ENCODE peak calls at places on chromosomes 4 and X, in ten cellular contexts. W is CD8-positive, alpha-beta T cell; L is mesendoderm; E is GM12865; A is aorta; M is psoas muscle; Q is PC-9; B is fibroblast of lung; O is iPS DF 6.9; Y is keratinocyte. K is an unnamed sample.

GRCh38 chr4:144645102-144645469 is 870 bp upstream of the HHIP start:
- DNase-seq in E (no peak), O (no peak), A (no peak), W (no peak), Y (no peak), B (peak), Q (no peak), L (no peak), M (peak), K (no peak)

GRCh38 chr4:6200922-6201362 is 593 bp upstream of the JAKMIP1 start:
- DNase-seq in A (no peak), L (peak), Q (no peak), M (no peak), B (no peak), E (peak), W (no peak), O (no peak), Y (no peak), K (no peak)

GRCh38 chr4:40395908-40396806 is 61.0 kb downstream of the CHRNA9 start:
- DNase-seq in Q (peak), B (peak), W (no peak), L (peak), M (peak), A (no peak), Y (no peak), O (no peak), E (no peak), K (peak)

GRCh38 chrX:10157545-10157944 is 770 bp downstream of the CLCN4 start:
- DNase-seq in W (no peak), L (no peak), A (no peak), M (no peak), O (no peak), E (no peak), B (peak), Q (peak), Y (no peak), K (peak)

GRCh38 chr4:123731009-123731408 is 334.4 kb downstream of the SPRY1 start:
- DNase-seq in E (no peak), Q (no peak), B (no peak), O (no peak), Y (no peak), L (no peak), A (no peak), M (no peak), W (no peak), K (no peak)

GRCh38 chr4:29310252-29310651 is 1409.9 kb upstream of the PCDH7 start:
- DNase-seq in M (no peak), Q (no peak), W (no peak), A (no peak), Y (no peak), E (no peak), B (no peak), O (no peak), L (no peak), K (no peak)

GRCh38 chr4:118351851-118352827 is 664 bp downstream of the PRSS12 start:
- DNase-seq in Q (no peak), Y (no peak), A (peak), O (no peak), W (no peak), B (no peak), L (peak), M (peak), E (peak), K (no peak)

GRCh38 chr4:169730564-169730963 is 27.2 kb downstream of the HPF1 start:
- DNase-seq in W (no peak), Y (no peak), O (no peak), Q (no peak), M (no peak), L (no peak), A (no peak), E (no peak), B (no peak), K (no peak)

GRCh38 chrX:16771483-16772398 is 14.5 kb upstream of the TXLNG start:
- DNase-seq in Q (peak), E (peak), Y (peak), B (peak), W (no peak), M (no peak), L (peak), O (no peak), A (no peak), K (peak)

GRCh38 chrX:93985621-93986020 is 311.6 kb downstream of the FAM133A start:
- DNase-seq in E (no peak), A (no peak), L (peak), B (no peak), Q (no peak), W (no peak), O (no peak), M (no peak), Y (no peak), K (peak)

GRCh38 chr4:173415885-173416658 is 17.2 kb upstream of the SCRG1 start:
- DNase-seq in Q (no peak), A (peak), B (no peak), L (no peak), M (peak), Y (no peak), O (no peak), W (no peak), E (no peak), K (peak)

GRCh38 chr4:8306511-8307021 is 37.0 kb downstream of the HTRA3 start:
- DNase-seq in L (no peak), O (no peak), Q (no peak), W (no peak), E (no peak), Y (no peak), B (no peak), A (peak), M (peak), K (no peak)

GRCh38 chr4:19913670-19914069 is 338.0 kb upstream of the SLIT2 start:
- DNase-seq in E (no peak), O (no peak), L (no peak), B (peak), W (no peak), M (no peak), Q (no peak), Y (no peak), A (no peak), K (no peak)

GRCh38 chr4:172009461-172009860 is 196.3 kb downstream of the GALNTL6 start:
- DNase-seq in Q (no peak), W (no peak), Y (no peak), O (no peak), A (no peak), L (no peak), B (peak), M (no peak), E (no peak), K (no peak)

GRCh38 chr4:3688018-3688998 is 77.9 kb upstream of the ADRA2C start:
- DNase-seq in A (peak), L (no peak), B (peak), Y (no peak), Q (no peak), W (no peak), M (peak), O (no peak), E (no peak), K (peak)

GRCh38 chr4:8101213-8101781 is 57.3 kb downstream of the ABLIM2 start:
- DNase-seq in L (no peak), O (no peak), W (no peak), Y (peak), E (no peak), M (peak), A (no peak), Q (no peak), B (no peak), K (peak)

GRCh38 chr4:128924951-128925350 is 115.5 kb downstream of the JADE1 start:
- DNase-seq in Q (no peak), W (no peak), M (no peak), A (no peak), L (peak), O (no peak), B (peak), Y (no peak), E (no peak), K (peak)

GRCh38 chr4:10085828-10086505 is 30.6 kb downstream of the WDR1 start:
- DNase-seq in W (no peak), L (no peak), Y (no peak), O (no peak), B (no peak), Q (no peak), M (peak), A (peak), E (no peak), K (no peak)

GRCh38 chr4:32994956-32995849 is 2275.0 kb downstream of the PCDH7 start:
- DNase-seq in O (no peak), Q (no peak), W (no peak), L (no peak), M (no peak), E (no peak), A (no peak), Y (no peak), B (no peak), K (no peak)

GRCh38 chr4:140269369-140269768 is 104.1 kb upstream of the SCOC start:
- DNase-seq in Y (no peak), E (no peak), O (no peak), B (no peak), W (no peak), L (no peak), M (no peak), A (no peak), Q (no peak), K (no peak)

GRCh38 chr4:15149842-15150592 is 147.7 kb downstream of the CPEB2 start:
- DNase-seq in Y (no peak), L (peak), M (peak), O (no peak), B (peak), W (no peak), E (peak), Q (peak), A (peak), K (peak)

GRCh38 chr4:118732591-118733330 is 47.6 kb downstream of the METTL14 start:
- DNase-seq in B (peak), A (no peak), L (no peak), M (no peak), O (no peak), E (no peak), W (no peak), Q (no peak), Y (no peak), K (no peak)

GRCh38 chrX:46597774-46598173 is 24.2 kb downstream of the CHST7 start:
- DNase-seq in A (no peak), Q (no peak), E (no peak), W (no peak), B (no peak), M (no peak), O (no peak), L (no peak), Y (no peak), K (no peak)

GRCh38 chr4:47577779-47578553 is 92.9 kb downstream of the ATP10D start:
- DNase-seq in A (no peak), E (no peak), O (no peak), M (no peak), L (no peak), W (no peak), Y (no peak), Q (no peak), B (peak), K (peak)

GRCh38 chr4:101191302-101192098 is 155.8 kb downstream of the PPP3CA start:
- DNase-seq in Y (no peak), W (no peak), E (no peak), Q (no peak), O (no peak), B (peak), A (peak), L (peak), M (peak), K (peak)

GRCh38 chrX:153179131-153179530 is at the start of gene MAGEA1:
- DNase-seq in Q (no peak), O (no peak), A (no peak), L (no peak), M (no peak), Y (no peak), W (no peak), E (no peak), B (no peak), K (no peak)

GRCh38 chr4:127781303-127782024 is 658 bp upstream of the HSPA4L start:
- DNase-seq in A (peak), L (no peak), E (no peak), Y (no peak), O (no peak), M (peak), Q (peak), W (no peak), B (peak), K (peak)

GRCh38 chr4:56217383-56217890 is 169.9 kb downstream of the AASDH start:
- DNase-seq in O (no peak), M (no peak), L (no peak), Q (no peak), B (no peak), A (no peak), W (no peak), Y (no peak), E (no peak), K (no peak)

GRCh38 chrX:47697171-47697570 is 38.2 kb upstream of the UXT start:
- DNase-seq in L (no peak), Q (no peak), M (no peak), E (no peak), A (no peak), W (no peak), Y (no peak), O (no peak), B (no peak), K (no peak)

GRCh38 chr4:104491826-104492771 is 2.6 kb downstream of the CXXC4 start:
- DNase-seq in Y (no peak), B (peak), A (no peak), Q (no peak), E (peak), M (no peak), O (no peak), L (peak), W (no peak), K (no peak)

GRCh38 chr4:52641853-52642563 is 17.1 kb downstream of the USP46 start:
- DNase-seq in M (no peak), B (peak), Q (peak), L (no peak), O (no peak), Y (peak), A (no peak), E (peak), W (no peak), K (peak)

DNA sequence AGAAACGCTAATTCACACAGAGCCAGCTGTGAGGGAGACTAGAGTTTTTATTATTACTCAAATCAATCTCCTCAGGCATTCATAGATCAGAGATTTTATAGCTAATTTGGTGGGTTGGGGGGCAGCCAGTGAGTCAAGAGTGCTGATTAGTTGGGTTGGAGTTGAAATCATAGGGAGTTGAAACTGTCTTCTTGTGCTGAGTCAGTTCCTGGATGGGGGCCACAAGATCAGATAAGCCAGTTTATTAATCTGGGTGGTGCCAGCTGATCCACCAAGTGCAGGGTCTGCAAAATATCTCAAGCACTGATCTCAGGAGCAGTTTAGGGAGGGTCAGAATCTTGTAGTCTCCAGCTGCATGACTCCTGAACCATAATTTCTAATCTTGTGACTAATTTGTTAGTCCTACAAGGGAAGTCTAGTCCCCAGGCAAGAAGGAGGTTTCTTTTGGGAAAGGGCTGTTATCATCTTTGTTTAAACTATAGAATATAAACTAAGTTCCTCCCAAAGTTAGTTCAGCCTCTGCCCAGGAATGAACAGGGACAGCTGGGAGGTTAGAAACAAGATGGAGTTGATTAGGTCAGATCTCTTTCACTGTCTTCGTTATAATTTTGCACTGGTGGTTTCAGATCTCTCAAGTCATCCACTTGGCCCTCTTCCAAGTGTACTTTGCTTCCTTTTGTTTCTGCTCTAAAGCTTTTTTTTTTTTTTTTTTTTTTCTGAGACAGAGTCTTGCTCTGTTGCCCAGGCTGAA is 5.4 kb upstream of the NAA11 start:
- DNase-seq in A (no peak), E (peak), O (no peak), L (no peak), W (no peak), B (peak), Q (no peak), M (no peak), Y (no peak), K (peak)
- H3K4me3 ChIP-seq in A (no peak), E (no peak), O (no peak), L (no peak), W (no peak), B (no peak), Q (no peak), M (no peak), Y (no peak), K (no peak)

DNA sequence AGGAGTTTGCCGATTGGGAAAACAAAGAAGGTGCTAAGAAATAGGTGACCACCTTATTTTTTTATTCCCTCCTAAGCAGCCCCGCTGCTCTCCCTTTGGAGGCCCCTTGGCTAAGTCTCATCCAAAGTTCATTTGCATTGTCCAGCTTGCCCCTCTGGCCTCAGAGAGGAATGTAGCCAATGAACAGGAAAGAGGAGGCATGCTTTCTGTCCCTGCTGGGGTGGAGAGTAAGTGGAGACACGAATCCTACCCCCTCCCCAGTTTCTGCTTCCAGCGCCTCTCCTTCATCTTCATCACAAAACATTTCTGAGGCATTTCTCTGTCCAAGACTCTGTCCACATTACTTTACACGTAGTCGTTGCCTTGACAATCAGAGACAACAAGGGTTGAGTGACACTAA is 38.7 kb downstream of the NLGN3 start:
- DNase-seq in M (no peak), Q (no peak), L (no peak), O (no peak), B (no peak), E (no peak), A (no peak), Y (no peak), W (no peak), K (no peak)
- H3K4me3 ChIP-seq in M (no peak), Q (no peak), L (no peak), O (no peak), B (no peak), E (no peak), A (no peak), Y (no peak), W (no peak), K (no peak)

GRCh38 chrX:12956704-12957541 is 18.0 kb upstream of the TMSB4X start:
- DNase-seq in O (no peak), A (no peak), E (peak), L (peak), M (no peak), Y (no peak), B (peak), Q (peak), W (no peak), K (peak)
- H3K4me3 ChIP-seq in O (no peak), A (no peak), E (peak), L (no peak), M (no peak), Y (no peak), B (no peak), Q (peak), W (peak), K (peak)

GRCh38 chr4:946103-946450 is 13.8 kb downstream of the TMEM175 start:
- DNase-seq in L (no peak), B (no peak), E (no peak), O (no peak), W (no peak), Q (no peak), Y (no peak), M (no peak), A (no peak), K (no peak)
- H3K4me3 ChIP-seq in L (no peak), B (no peak), E (no peak), O (no peak), W (no peak), Q (no peak), Y (no peak), M (no peak), A (no peak), K (no peak)

GRCh38 chr4:86274642-86275041 is 85.2 kb downstream of the MAPK10 start:
- DNase-seq in M (no peak), L (no peak), Q (no peak), E (no peak), B (no peak), O (no peak), W (no peak), Y (no peak), A (no peak), K (no peak)
- H3K4me3 ChIP-seq in M (no peak), L (no peak), Q (no peak), E (no peak), B (no peak), O (no peak), W (no peak), Y (no peak), A (no peak), K (no peak)

DNA sequence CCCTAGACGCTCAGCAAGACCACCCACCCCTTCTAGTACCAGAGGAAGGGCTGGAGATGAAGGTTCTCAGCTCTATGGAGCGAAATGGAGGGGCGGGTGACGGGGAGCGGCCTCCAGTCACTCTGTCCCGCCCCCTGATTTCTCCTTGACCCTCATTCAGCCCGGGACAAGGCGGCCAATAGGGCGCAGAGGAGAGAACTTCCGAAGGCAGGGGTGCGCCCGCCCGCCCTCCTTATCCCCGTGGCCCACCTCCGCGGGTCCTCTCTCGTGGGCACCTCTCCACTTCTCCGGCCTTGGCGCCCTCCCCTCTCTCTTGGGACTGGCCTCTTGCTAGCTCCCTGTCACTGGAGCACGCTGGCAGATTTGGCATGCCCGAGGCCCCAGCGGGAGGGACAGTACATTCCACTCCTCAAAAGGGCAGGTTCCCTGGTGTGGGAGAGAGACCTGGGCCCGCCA is 1.1 kb upstream of the SEPTIN6 start:
- DNase-seq in M (no peak), O (no peak), B (no peak), Q (no peak), Y (no peak), A (peak), E (no peak), L (no peak), W (no peak), K (no peak)
- H3K4me3 ChIP-seq in M (peak), O (peak), B (no peak), Q (no peak), Y (no peak), A (no peak), E (peak), L (no peak), W (peak), K (no peak)

GRCh38 chr4:59553063-59553738 is 1646.9 kb upstream of the ADGRL3 start:
- DNase-seq in Q (peak), W (no peak), E (peak), O (no peak), L (peak), M (no peak), Y (no peak), B (peak), A (no peak), K (peak)
- H3K4me3 ChIP-seq in Q (peak), W (no peak), E (peak), O (no peak), L (no peak), M (no peak), Y (no peak), B (no peak), A (peak), K (peak)

GRCh38 chrX:70398899-70399298 is 24.2 kb upstream of the GDPD2 start:
- DNase-seq in B (peak), A (no peak), M (no peak), Q (no peak), W (no peak), Y (no peak), E (no peak), L (no peak), O (no peak), K (peak)
- H3K4me3 ChIP-seq in B (no peak), A (no peak), M (no peak), Q (no peak), W (no peak), Y (no peak), E (no peak), L (no peak), O (no peak), K (no peak)